ENCODE peak calls at places on chromosome 19, in seven cellular contexts. H, E, W, T, K, D and M are unnamed samples.

GRCh38 chr19:15498156-15498858 is 10.0 kb upstream of the CYP4F22 start:
- DNase-seq in W (no peak), H (no peak), K (no peak), T (no peak), D (no peak), E (no peak), M (no peak)

GRCh38 chr19:57240311-57241090 is at the start of gene ZNF805:
- DNase-seq in H (peak; percentile 74), D (peak; percentile 89), W (peak; percentile 94), E (peak; percentile 96), K (peak; percentile 99), T (peak; percentile 91), M (peak; percentile 92)

GRCh38 chr19:54248016-54248601 is 5.5 kb upstream of the LILRA6 start:
- DNase-seq in H (no peak), W (no peak), D (peak; percentile 26), K (peak; percentile 54), T (no peak), E (no peak), M (no peak)

GRCh38 chr19:511101-511841 is 4.0 kb downstream of the TPGS1 start:
- DNase-seq in H (no peak), D (peak; percentile 36), E (peak; percentile 74), T (no peak), K (peak; percentile 91), W (peak; percentile 96), M (peak; percentile 55)

GRCh38 chr19:22882797-22883196 is 50.7 kb downstream of the ZNF723 start:
- DNase-seq in H (no peak), K (no peak), E (peak; percentile 13), W (no peak), D (peak; percentile 13), T (peak; percentile 12), M (no peak)

GRCh38 chr19:16324384-16325160 is at the start of gene KLF2:
- DNase-seq in H (no peak), E (peak; percentile 93), D (peak; percentile 90), T (peak; percentile 93), K (peak; percentile 94), W (peak; percentile 98), M (peak; percentile 94)

GRCh38 chr19:3294080-3294850 is 69.8 kb downstream of the CELF5 start:
- DNase-seq in D (no peak), W (no peak), E (no peak), K (no peak), T (no peak), H (no peak), M (no peak)

GRCh38 chr19:16068696-16069259 is 7.5 kb upstream of the TPM4 start:
- DNase-seq in H (no peak), K (peak; percentile 37), E (no peak), T (no peak), D (no peak), W (no peak), M (no peak)

GRCh38 chr19:13872695-13873389 is 4.1 kb upstream of the NANOS3 start:
- DNase-seq in D (no peak), W (no peak), K (peak; percentile 61), H (no peak), T (no peak), E (peak; percentile 65), M (peak; percentile 38)

GRCh38 chr19:55067869-55068268 is 4.9 kb upstream of the RDH13 start:
- DNase-seq in K (no peak), W (no peak), D (no peak), T (no peak), H (no peak), E (no peak), M (no peak)

GRCh38 chr19:1860133-1860775 is 3.1 kb downstream of the KLF16 start:
- DNase-seq in T (peak; percentile 79), E (peak; percentile 94), H (no peak), W (peak; percentile 54), K (peak; percentile 86), D (peak; percentile 81), M (no peak)

GRCh38 chr19:53034054-53034453 is 10.5 kb upstream of the ERVV-2 start:
- DNase-seq in D (no peak), K (no peak), E (no peak), W (no peak), H (no peak), T (no peak), M (no peak)